ENCODE peak calls at places on chromosomes 7 and 10, in seven cellular contexts. Z, E, I, T, G, Q and U are unnamed samples.

GRCh38 chr7:80147543-80148376 is 13.1 kb downstream of the GNAI1 start:
- DNase-seq in Z (no peak), E (no peak), I (no peak), T (no peak), G (peak), Q (no peak), U (no peak)

GRCh38 chr7:92761391-92762098 is 74.8 kb downstream of the CDK6 start:
- DNase-seq in Z (no peak), E (no peak), I (no peak), T (no peak), G (no peak), Q (no peak), U (no peak)

GRCh38 chr10:17290226-17290625 is 62.2 kb downstream of the VIM start:
- DNase-seq in Z (no peak), E (no peak), I (no peak), T (no peak), G (peak), Q (no peak), U (no peak)

GRCh38 chr10:17233534-17233933 is 5.5 kb downstream of the VIM start:
- DNase-seq in Z (peak), E (peak), I (no peak), T (no peak), G (peak), Q (peak), U (no peak)

GRCh38 chr10:27664464-27664863 is 81.2 kb downstream of the MKX start:
- DNase-seq in Z (no peak), E (no peak), I (no peak), T (no peak), G (no peak), Q (no peak), U (no peak)

GRCh38 chr10:538895-539294 is 150.6 kb downstream of the DIP2C start:
- DNase-seq in Z (no peak), E (no peak), I (no peak), T (no peak), G (peak), Q (no peak), U (no peak)

GRCh38 chr10:36448760-36449681 is 676.4 kb upstream of the ANKRD30A start:
- DNase-seq in Z (no peak), E (no peak), I (no peak), T (no peak), G (peak), Q (no peak), U (no peak)

GRCh38 chr10:62036186-62037081 is 134.9 kb downstream of the ARID5B start:
- DNase-seq in Z (no peak), E (no peak), I (no peak), T (no peak), G (no peak), Q (no peak), U (no peak)

GRCh38 chr7:158023563-158024350 is 563.9 kb downstream of the PTPRN2 start:
- DNase-seq in Z (no peak), E (no peak), I (no peak), T (no peak), G (no peak), Q (no peak), U (no peak)

GRCh38 chr10:29957887-29958330 is 101.5 kb downstream of the JCAD start:
- DNase-seq in Z (no peak), E (peak), I (peak), T (peak), G (peak), Q (peak), U (no peak)

GRCh38 chr10:96873086-96873485 is 41.0 kb downstream of the LCOR start:
- DNase-seq in Z (no peak), E (no peak), I (no peak), T (no peak), G (no peak), Q (no peak), U (no peak)

GRCh38 chr10:62851449-62851848 is 35.3 kb upstream of the EGR2 start:
- DNase-seq in Z (no peak), E (no peak), I (no peak), T (no peak), G (peak), Q (no peak), U (no peak)

GRCh38 chr7:54774785-54775740 is 16.1 kb upstream of the SEC61G start:
- DNase-seq in Z (no peak), E (no peak), I (no peak), T (no peak), G (no peak), Q (no peak), U (no peak)

GRCh38 chr7:132061931-132062330 is 505.5 kb upstream of the PODXL start:
- DNase-seq in Z (no peak), E (no peak), I (no peak), T (no peak), G (peak), Q (no peak), U (no peak)

GRCh38 chr10:119149723-119150122 is 15.8 kb downstream of the SFXN4 start:
- DNase-seq in Z (no peak), E (no peak), I (no peak), T (no peak), G (no peak), Q (peak), U (no peak)

GRCh38 chr10:68957284-68957615 is 1.3 kb downstream of the DDX21 start:
- DNase-seq in Z (no peak), E (no peak), I (no peak), T (no peak), G (no peak), Q (no peak), U (no peak)

GRCh38 chr7:120502132-120502531 is 229.2 kb downstream of the KCND2 start:
- DNase-seq in Z (no peak), E (no peak), I (no peak), T (no peak), G (no peak), Q (no peak), U (no peak)

GRCh38 chr7:13179011-13179574 is 491.7 kb downstream of the ARL4A start:
- DNase-seq in Z (no peak), E (no peak), I (no peak), T (no peak), G (peak), Q (no peak), U (no peak)

GRCh38 chr7:129781128-129781855 is 169.8 kb downstream of the NRF1 start:
- DNase-seq in Z (no peak), E (no peak), I (no peak), T (no peak), G (no peak), Q (no peak), U (no peak)

GRCh38 chr10:86599041-86599440 is 55.3 kb upstream of the OPN4 start:
- DNase-seq in Z (no peak), E (no peak), I (no peak), T (no peak), G (no peak), Q (no peak), U (no peak)

GRCh38 chr7:106092204-106092603 is 19.9 kb downstream of the SYPL1 start:
- DNase-seq in Z (no peak), E (no peak), I (no peak), T (no peak), G (no peak), Q (no peak), U (no peak)

GRCh38 chr7:4944939-4945338 is 14.0 kb downstream of the MMD2 start:
- DNase-seq in Z (no peak), E (no peak), I (no peak), T (no peak), G (no peak), Q (no peak), U (no peak)

GRCh38 chr7:11742496-11742895 is 89.5 kb downstream of the THSD7A start:
- DNase-seq in Z (no peak), E (no peak), I (no peak), T (no peak), G (peak), Q (no peak), U (no peak)

GRCh38 chr7:120996333-120996982 is 7.9 kb downstream of the CPED1 start:
- DNase-seq in Z (peak), E (peak), I (no peak), T (peak), G (peak), Q (peak), U (peak)

GRCh38 chr7:48295572-48295971 is 124.3 kb downstream of the ABCA13 start:
- DNase-seq in Z (no peak), E (no peak), I (no peak), T (no peak), G (no peak), Q (no peak), U (no peak)

GRCh38 chr7:25950488-25951413 is 201.2 kb upstream of the NFE2L3 start:
- DNase-seq in Z (peak), E (peak), I (peak), T (peak), G (peak), Q (peak), U (peak)

GRCh38 chr10:78551184-78552005 is 517.4 kb upstream of the ZMIZ1 start:
- DNase-seq in Z (no peak), E (no peak), I (peak), T (no peak), G (no peak), Q (no peak), U (no peak)

GRCh38 chr7:132255084-132255483 is 321.2 kb downstream of the PLXNA4 start:
- DNase-seq in Z (no peak), E (no peak), I (no peak), T (no peak), G (no peak), Q (no peak), U (no peak)

GRCh38 chr7:70040971-70041766 is 442.9 kb downstream of the AUTS2 start:
- DNase-seq in Z (no peak), E (no peak), I (no peak), T (no peak), G (peak), Q (no peak), U (no peak)

GRCh38 chr7:100008525-100008924 is 6.9 kb upstream of the ZKSCAN1 start:
- DNase-seq in Z (peak), E (no peak), I (no peak), T (no peak), G (no peak), Q (no peak), U (no peak)

GRCh38 chr7:45061807-45062206 is 27.0 kb downstream of the NACAD start:
- DNase-seq in Z (no peak), E (no peak), I (no peak), T (no peak), G (no peak), Q (no peak), U (no peak)

GRCh38 chr10:117216611-117217195 is 19.4 kb downstream of the KCNK18 start:
- DNase-seq in Z (no peak), E (peak), I (peak), T (peak), G (peak), Q (peak), U (no peak)

DNA sequence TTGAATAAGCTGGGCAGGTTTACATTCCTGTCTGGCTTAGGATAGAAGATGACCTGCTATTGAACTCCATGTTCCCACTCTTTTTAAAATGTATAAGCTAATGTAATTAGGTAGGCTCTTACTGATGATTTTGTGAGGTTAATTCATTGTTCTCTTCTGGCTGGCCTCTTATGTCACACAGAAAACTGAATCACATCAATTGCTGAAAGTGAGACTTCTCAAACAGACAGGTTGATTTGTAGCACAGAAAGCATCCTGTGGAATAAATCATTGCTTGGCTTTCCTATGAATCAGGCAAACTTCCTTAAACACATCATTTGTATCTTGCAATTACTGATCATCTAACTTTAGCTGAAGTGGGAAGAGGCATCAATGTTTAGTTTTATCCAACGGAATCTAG is 24.1 kb downstream of the HGF start:
- DNase-seq in Z (no peak), E (no peak), I (no peak), T (no peak), G (no peak), Q (no peak), U (no peak)
- TF ChIP-seq CTCF in Z (no peak), E (no peak), I (no peak), T (no peak), G (no peak), Q (no peak), U (no peak)

GRCh38 chr7:41886906-41887311 is 184.0 kb upstream of the INHBA start:
- DNase-seq in Z (peak), E (peak), I (no peak), T (no peak), G (peak), Q (peak), U (no peak)
- TF ChIP-seq CTCF in Z (no peak), E (no peak), I (no peak), T (no peak), G (peak), Q (no peak), U (no peak)

GRCh38 chr7:2108501-2109250 is 124.1 kb downstream of the MAD1L1 start:
- DNase-seq in Z (no peak), E (no peak), I (peak), T (no peak), G (no peak), Q (no peak), U (no peak)
- TF ChIP-seq CTCF in Z (no peak), E (no peak), I (no peak), T (no peak), G (no peak), Q (no peak), U (no peak)

DNA sequence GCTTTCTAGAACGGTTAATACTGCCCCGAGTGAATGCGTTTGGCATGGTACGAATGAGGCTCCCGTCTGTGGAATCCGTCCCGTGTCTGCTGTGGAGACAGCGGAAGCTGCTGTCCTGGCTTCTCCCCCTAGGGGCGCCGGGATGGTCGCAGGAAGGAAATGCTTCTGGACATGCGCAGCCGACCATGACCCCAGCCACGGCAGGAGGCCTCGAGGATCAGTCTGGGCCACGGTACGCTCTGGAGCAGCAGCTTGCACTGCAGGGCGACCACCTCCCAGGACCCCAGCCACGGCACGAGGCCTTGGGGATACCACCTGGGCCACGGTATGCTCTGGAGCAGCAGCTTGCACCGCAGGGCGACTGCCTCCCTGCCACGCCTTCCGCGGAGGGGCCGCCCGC is 107.9 kb downstream of the CYTH3 start:
- DNase-seq in Z (no peak), E (no peak), I (peak), T (no peak), G (no peak), Q (no peak), U (no peak)
- TF ChIP-seq CTCF in Z (no peak), E (no peak), I (peak), T (no peak), G (peak), Q (no peak), U (no peak)

DNA sequence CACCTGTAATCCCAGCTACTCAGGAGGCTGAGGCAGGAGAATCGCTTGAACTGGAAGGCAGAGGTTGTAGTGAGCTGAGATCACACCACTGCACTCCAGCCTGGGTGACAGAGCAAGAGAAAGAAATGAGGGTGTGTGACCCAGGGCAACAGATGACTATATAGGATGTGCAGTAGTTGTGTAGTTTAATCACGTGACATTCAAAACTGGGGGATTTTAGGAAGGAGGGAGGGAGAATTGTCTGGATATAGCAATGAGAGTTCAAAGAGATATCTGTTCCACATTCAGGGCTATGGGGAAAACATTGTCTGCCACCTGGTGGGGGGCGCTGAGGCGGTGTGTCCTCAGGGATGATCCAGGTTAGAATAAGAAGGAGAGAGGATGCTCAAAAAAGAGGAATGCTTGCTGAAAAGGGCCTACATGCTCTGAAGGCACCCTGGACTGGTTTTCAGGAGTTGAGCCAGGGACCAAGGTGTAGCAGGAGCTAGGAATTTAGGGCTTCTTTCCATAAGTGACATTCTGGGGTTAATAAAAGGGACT is 7.8 kb upstream of the ZYX start:
- DNase-seq in Z (no peak), E (no peak), I (no peak), T (no peak), G (no peak), Q (no peak), U (no peak)
- TF ChIP-seq CTCF in Z (no peak), E (no peak), I (no peak), T (no peak), G (no peak), Q (no peak), U (no peak)

DNA sequence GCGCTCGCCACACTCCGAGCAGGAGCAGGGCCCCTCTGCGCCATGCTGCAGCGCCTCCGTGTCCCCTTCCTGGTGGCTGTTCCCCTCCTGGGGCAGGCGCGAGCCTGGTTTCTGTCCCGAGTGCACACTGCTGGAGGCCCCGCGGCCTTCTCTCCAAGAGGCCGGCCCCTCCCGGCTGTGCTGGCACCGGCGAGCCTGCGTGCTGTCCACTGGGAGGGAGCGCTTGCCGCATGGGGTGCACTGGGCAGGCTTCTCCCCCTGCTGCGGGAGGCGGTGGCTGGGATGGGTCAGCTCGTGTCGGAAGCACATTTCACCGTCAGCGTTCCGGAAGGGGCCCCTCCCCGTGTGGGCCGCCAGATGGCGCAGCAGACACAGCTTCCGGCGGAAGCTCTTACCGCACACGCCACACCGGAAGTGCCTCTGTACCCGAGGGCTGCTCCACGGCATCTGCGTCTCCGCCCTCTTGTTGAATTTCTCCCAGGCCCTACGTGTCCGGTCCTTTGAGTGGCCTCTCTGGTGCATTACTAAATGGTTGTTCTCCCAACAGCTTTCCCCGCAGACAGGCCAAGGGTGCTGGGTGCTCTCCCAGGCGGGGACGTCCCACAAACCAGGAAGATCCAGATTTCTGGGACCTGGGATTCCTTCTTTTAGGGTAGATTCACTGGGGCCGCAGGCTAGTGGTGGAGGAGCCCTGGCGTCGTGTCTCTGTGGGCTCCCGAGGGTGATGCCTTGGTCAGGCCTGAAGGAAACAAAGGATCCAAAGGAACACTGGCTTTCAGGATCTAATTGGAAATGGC is 18.7 kb downstream of the ZNF786 start:
- DNase-seq in Z (no peak), E (peak), I (peak), T (no peak), G (no peak), Q (no peak), U (no peak)
- TF ChIP-seq CTCF in Z (no peak), E (no peak), I (peak), T (no peak), G (no peak), Q (no peak), U (no peak)

DNA sequence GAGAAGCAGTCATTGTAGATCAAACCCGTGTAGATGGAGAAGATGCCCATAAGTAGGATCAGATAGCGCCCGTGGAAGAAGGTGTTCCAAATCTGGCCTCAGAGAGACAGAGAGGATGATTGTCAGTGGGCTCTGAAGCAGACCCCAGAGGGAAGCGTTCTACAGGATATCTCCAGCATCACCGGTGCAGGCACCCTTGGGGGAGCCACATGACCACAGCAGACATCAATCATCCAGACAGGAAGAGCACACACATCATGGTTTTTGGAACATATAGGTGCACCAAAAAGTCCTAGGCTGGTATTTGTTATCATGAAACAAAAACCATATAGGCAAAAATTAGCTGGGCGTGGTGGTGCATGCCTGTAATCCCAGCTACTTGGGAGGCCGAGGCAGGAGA is 44.0 kb upstream of the SVOPL start:
- DNase-seq in Z (no peak), E (no peak), I (no peak), T (no peak), G (no peak), Q (no peak), U (no peak)
- TF ChIP-seq CTCF in Z (no peak), E (no peak), I (no peak), T (no peak), G (no peak), Q (no peak), U (no peak)

DNA sequence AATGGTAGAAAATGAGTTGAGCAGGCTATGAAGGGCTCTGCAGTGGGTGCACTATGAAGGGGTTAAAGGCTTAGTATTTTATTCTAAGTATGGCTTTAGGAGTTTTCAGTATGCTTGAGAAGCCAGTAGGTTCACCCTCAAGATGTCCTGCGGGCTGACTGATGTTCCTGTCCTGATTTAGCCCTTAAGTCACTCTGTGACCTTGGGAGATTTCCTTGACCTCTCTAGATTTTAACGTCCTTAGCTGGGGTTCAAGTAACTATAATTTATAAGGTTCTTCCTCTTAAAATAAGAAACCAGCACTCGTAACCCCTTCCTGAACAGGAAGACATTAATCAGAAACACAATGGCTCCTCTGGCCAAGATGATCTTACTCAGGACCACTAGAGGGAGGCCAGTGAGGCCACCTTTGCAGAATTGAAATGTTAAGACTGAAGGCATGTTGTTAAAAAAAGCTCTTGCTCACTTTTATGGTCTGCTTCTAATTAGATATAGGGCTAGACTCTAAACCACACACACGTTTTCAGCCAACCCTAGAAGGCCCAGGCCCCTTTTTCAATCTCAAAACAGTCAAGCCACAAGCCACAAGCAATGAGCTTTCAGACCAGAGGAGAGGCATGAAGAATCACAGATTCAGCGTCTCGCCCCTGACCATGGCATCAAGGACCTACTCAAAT is 42.0 kb downstream of the CDK1 start:
- DNase-seq in Z (no peak), E (no peak), I (no peak), T (no peak), G (peak), Q (no peak), U (no peak)
- TF ChIP-seq CTCF in Z (no peak), E (peak), I (peak), T (peak), G (peak), Q (peak), U (no peak)